ENCODE peak calls at places on chromosomes 1 and 21, in eight cellular contexts. E is activated CD8-positive, alpha-beta T cell treated with anti-CD3 and anti-CD28 coated beads for 36 hours; V is progenitor cell of endocrine pancreas; Q is cardiac muscle cell; A is AG10803; R is foreskin fibroblast; C is thoracic aorta; J is heart right ventricle. G is an unnamed sample.

GRCh38 chr1:110548381-110548780 is 29.4 kb upstream of the KCNA10 start:
- DNase-seq in E (peak), V (peak), Q (peak), A (no peak), R (no peak), C (no peak), J (no peak), G (no peak)

GRCh38 chr1:112371770-112372169 is 24.2 kb upstream of the CTTNBP2NL start:
- DNase-seq in E (no peak), V (no peak), Q (no peak), A (no peak), R (no peak), C (no peak), J (no peak), G (no peak)

GRCh38 chr1:165988817-165989216 is 161.4 kb downstream of the UCK2 start:
- DNase-seq in E (no peak), V (no peak), Q (no peak), A (no peak), R (no peak), C (no peak), J (no peak), G (no peak)

GRCh38 chr1:218527737-218528136 is 182.6 kb downstream of the TGFB2 start:
- DNase-seq in E (no peak), V (no peak), Q (no peak), A (no peak), R (no peak), C (no peak), J (no peak), G (no peak)

GRCh38 chr1:92951141-92951582 is 10.1 kb downstream of the DIPK1A start:
- DNase-seq in E (peak), V (no peak), Q (no peak), A (peak), R (peak), C (no peak), J (no peak), G (no peak)

GRCh38 chr1:115056395-115056798 is 26.8 kb downstream of the TSHB start:
- DNase-seq in E (no peak), V (no peak), Q (peak), A (peak), R (peak), C (no peak), J (no peak), G (no peak)

GRCh38 chr1:217139513-217139912 is 416.3 kb upstream of the ESRRG start:
- DNase-seq in E (no peak), V (no peak), Q (peak), A (no peak), R (no peak), C (no peak), J (peak), G (no peak)

GRCh38 chr1:91712981-91713841 is 172.7 kb downstream of the TGFBR3 start:
- DNase-seq in E (peak), V (no peak), Q (no peak), A (peak), R (peak), C (no peak), J (peak), G (no peak)

GRCh38 chr1:209326096-209326495 is 257.4 kb upstream of the CAMK1G start:
- DNase-seq in E (no peak), V (no peak), Q (no peak), A (no peak), R (no peak), C (no peak), J (no peak), G (no peak)

GRCh38 chr21:45997495-45998275 is 16.1 kb downstream of the COL6A1 start:
- DNase-seq in E (no peak), V (no peak), Q (no peak), A (no peak), R (no peak), C (no peak), J (peak), G (no peak)

GRCh38 chr1:43666608-43667007 is 16.7 kb downstream of the KDM4A start:
- DNase-seq in E (no peak), V (no peak), Q (no peak), A (no peak), R (no peak), C (no peak), J (no peak), G (no peak)

GRCh38 chr1:44609768-44610526 is 64.3 kb downstream of the TMEM53 start:
- DNase-seq in E (no peak), V (no peak), Q (no peak), A (no peak), R (no peak), C (no peak), J (no peak), G (no peak)

GRCh38 chr21:38037416-38037815 is 121.2 kb upstream of the KCNJ6 start:
- DNase-seq in E (no peak), V (no peak), Q (no peak), A (peak), R (no peak), C (no peak), J (no peak), G (no peak)

GRCh38 chr1:110407260-110408210 is at the start of gene LAMTOR5:
- DNase-seq in E (peak), V (peak), Q (peak), A (peak), R (peak), C (peak), J (peak), G (peak)

GRCh38 chr1:247440001-247440620 is 17.8 kb downstream of the OR2B11 start:
- DNase-seq in E (no peak), V (no peak), Q (no peak), A (no peak), R (no peak), C (no peak), J (no peak), G (no peak)

GRCh38 chr1:239725933-239726332 is 339.6 kb downstream of the CHRM3 start:
- DNase-seq in E (no peak), V (no peak), Q (no peak), A (no peak), R (no peak), C (no peak), J (no peak), G (no peak)

GRCh38 chr1:201230676-201231075 is 40.1 kb downstream of the IGFN1 start:
- DNase-seq in E (no peak), V (no peak), Q (no peak), A (no peak), R (no peak), C (no peak), J (no peak), G (peak)

GRCh38 chr1:30310966-30311742 is 412.2 kb downstream of the MATN1 start:
- DNase-seq in E (no peak), V (peak), Q (no peak), A (no peak), R (no peak), C (no peak), J (no peak), G (peak)

GRCh38 chr1:36816348-36816747 is 218.0 kb downstream of the GRIK3 start:
- DNase-seq in E (no peak), V (no peak), Q (no peak), A (no peak), R (no peak), C (no peak), J (no peak), G (no peak)

GRCh38 chr21:25885405-25885804 is 150.6 kb downstream of the GABPA start:
- DNase-seq in E (no peak), V (no peak), Q (no peak), A (no peak), R (no peak), C (no peak), J (no peak), G (no peak)

GRCh38 chr1:38867208-38867607 is 5.9 kb downstream of the MYCBP start:
- DNase-seq in E (no peak), V (no peak), Q (no peak), A (no peak), R (no peak), C (no peak), J (no peak), G (no peak)

GRCh38 chr1:38870996-38871395 is 2.2 kb downstream of the MYCBP start:
- DNase-seq in E (no peak), V (no peak), Q (no peak), A (no peak), R (no peak), C (no peak), J (no peak), G (no peak)

GRCh38 chr1:38859561-38860463 is at the start of gene RRAGC:
- DNase-seq in E (peak), V (peak), Q (peak), A (peak), R (peak), C (peak), J (peak), G (peak)

GRCh38 chr1:38860464-38860816 is 868 bp upstream of the RRAGC start:
- DNase-seq in E (no peak), V (no peak), Q (no peak), A (no peak), R (no peak), C (no peak), J (no peak), G (no peak)

GRCh38 chr1:38865112-38865715 is 5.6 kb upstream of the RRAGC start:
- DNase-seq in E (no peak), V (no peak), Q (no peak), A (no peak), R (no peak), C (no peak), J (no peak), G (no peak)
- TF ChIP-seq CTCF in E (no peak), V (no peak), Q (no peak), A (no peak), R (no peak), C (no peak), J (no peak), G (peak)

GRCh38 chr1:159247266-159247665 is 42.6 kb downstream of the ACKR1 start:
- DNase-seq in E (no peak), V (no peak), Q (no peak), A (no peak), R (no peak), C (no peak), J (no peak), G (no peak)

GRCh38 chr1:159248311-159248710 is 43.6 kb downstream of the ACKR1 start:
- DNase-seq in E (no peak), V (no peak), Q (no peak), A (no peak), R (no peak), C (no peak), J (no peak), G (no peak)

GRCh38 chr1:159250817-159251216 is 46.1 kb downstream of the ACKR1 start:
- DNase-seq in E (no peak), V (no peak), Q (peak), A (no peak), R (no peak), C (no peak), J (no peak), G (no peak)
- TF ChIP-seq CTCF in E (no peak), V (no peak), Q (no peak), A (no peak), R (no peak), C (no peak), J (no peak), G (no peak)

DNA sequence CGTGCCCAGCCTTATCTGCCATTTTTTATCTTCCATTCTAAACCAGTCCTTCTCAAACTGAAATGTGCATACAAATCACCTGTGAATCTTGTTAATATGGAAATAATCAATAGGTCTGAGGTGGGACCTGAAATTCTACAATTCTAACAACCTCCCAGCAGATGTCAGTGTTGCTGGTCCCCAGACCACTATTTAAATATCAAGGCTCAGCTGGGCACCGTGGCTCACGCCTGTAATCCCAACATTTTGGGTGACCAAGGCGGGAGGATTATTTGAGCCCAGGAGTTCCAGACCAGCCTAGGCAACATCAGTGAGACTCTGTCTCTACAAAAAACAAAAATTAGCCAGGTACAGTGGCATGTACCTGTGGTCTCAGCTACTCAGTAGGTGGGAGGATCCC is 4.1 kb downstream of the UQCRHL start:
- DNase-seq in E (peak), V (no peak), Q (peak), A (no peak), R (no peak), C (no peak), J (no peak), G (no peak)
- TF ChIP-seq CTCF in E (peak), V (peak), Q (peak), A (peak), R (peak), C (peak), J (peak), G (peak)

DNA sequence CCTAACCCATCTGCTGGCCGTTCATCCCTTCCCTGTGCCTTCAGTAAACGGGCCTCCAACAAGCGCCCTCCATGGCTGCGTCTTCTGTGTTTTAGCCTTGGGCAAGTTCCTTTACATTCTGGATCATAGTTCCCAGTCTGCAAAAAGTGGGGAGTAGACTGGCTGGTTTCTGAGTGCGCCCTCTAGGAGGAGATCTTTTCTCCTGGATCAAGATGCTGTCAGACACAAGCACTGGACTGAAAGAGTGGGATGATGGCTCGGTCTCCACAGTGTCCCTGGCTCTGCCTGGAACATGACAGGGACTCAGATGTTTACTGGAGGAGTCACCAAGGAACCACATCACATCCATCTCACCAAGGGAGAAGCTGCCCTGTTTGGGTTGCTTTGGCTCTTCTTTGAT is 88.8 kb downstream of the PRDM2 start:
- DNase-seq in E (no peak), V (no peak), Q (no peak), A (no peak), R (no peak), C (no peak), J (no peak), G (no peak)
- TF ChIP-seq CTCF in E (no peak), V (no peak), Q (no peak), A (no peak), R (no peak), C (no peak), J (no peak), G (no peak)

GRCh38 chr1:151368745-151369610 is 3.5 kb downstream of the SELENBP1 start:
- DNase-seq in E (no peak), V (no peak), Q (no peak), A (no peak), R (no peak), C (no peak), J (no peak), G (no peak)

GRCh38 chr1:151361883-151362282 is 10.6 kb downstream of the SELENBP1 start:
- DNase-seq in E (no peak), V (no peak), Q (no peak), A (no peak), R (no peak), C (no peak), J (no peak), G (no peak)

GRCh38 chr1:151362308-151363155 is 10.0 kb downstream of the SELENBP1 start:
- DNase-seq in E (no peak), V (no peak), Q (no peak), A (no peak), R (no peak), C (no peak), J (no peak), G (no peak)

GRCh38 chr1:151368000-151368744 is 4.3 kb downstream of the SELENBP1 start:
- DNase-seq in E (no peak), V (no peak), Q (no peak), A (no peak), R (no peak), C (no peak), J (peak), G (no peak)

GRCh38 chr1:151364996-151365395 is 7.5 kb downstream of the SELENBP1 start:
- DNase-seq in E (no peak), V (no peak), Q (no peak), A (no peak), R (no peak), C (no peak), J (no peak), G (no peak)
- TF ChIP-seq CTCF in E (no peak), V (no peak), Q (no peak), A (no peak), R (no peak), C (no peak), J (no peak), G (no peak)

DNA sequence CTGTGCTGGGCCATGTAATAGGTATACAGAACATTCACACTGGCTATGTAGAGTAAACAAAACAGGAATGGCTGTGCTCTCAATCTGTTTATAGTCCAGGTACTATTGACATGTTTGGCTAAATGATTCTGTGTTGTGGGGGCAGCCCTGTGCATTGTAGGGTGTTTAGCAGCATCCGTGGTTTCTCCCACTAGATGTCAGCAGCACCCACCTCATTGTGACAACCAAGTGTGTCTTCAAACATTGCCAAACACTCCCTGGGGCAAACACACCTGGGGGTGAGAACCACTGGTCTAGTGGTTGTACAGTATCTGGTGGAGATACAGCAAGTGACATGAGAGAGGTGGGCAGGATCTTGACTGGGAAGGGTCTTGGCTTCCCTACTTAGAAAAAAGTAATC is 80.4 kb upstream of the SPATA6 start:
- DNase-seq in E (peak), V (no peak), Q (no peak), A (no peak), R (no peak), C (no peak), J (no peak), G (no peak)
- TF ChIP-seq CTCF in E (no peak), V (peak), Q (peak), A (peak), R (no peak), C (no peak), J (peak), G (peak)

G was measured in type B pancreatic cell.